ENCODE peak calls at places on chromosomes 16 and 17, in six cellular contexts. U, P, O, M, X and C are unnamed samples.

GRCh38 chr16:22318690-22319358 is 21.6 kb downstream of the POLR3E start:
- DNase-seq in P (peak), X (peak), U (no peak), O (peak), M (peak), C (no peak)

GRCh38 chr17:65785109-65785508 is 223.7 kb upstream of the AXIN2 start:
- DNase-seq in X (no peak), O (no peak), P (peak), U (peak), M (no peak), C (no peak)

GRCh38 chr17:8076502-8077266 is 10.8 kb downstream of the ALOX12B start:
- DNase-seq in P (no peak), O (no peak), M (no peak), X (no peak), U (no peak), C (no peak)

GRCh38 chr17:79840204-79840988 is 1.2 kb upstream of the CBX4 start:
- DNase-seq in X (peak), P (no peak), M (peak), O (no peak), U (no peak), C (no peak)

GRCh38 chr17:77535892-77536291 is 395.1 kb downstream of the SEC14L1 start:
- DNase-seq in U (no peak), P (no peak), X (no peak), O (peak), M (no peak), C (no peak)

GRCh38 chr16:12470311-12471229 is 333.1 kb downstream of the CPPED1 start:
- DNase-seq in O (no peak), X (no peak), P (no peak), U (no peak), M (no peak), C (no peak)

GRCh38 chr16:26963109-26963508 is 103.6 kb upstream of the C16orf82 start:
- DNase-seq in M (peak), U (peak), O (peak), P (peak), X (peak), C (no peak)

GRCh38 chr16:12010388-12011251 is 34.1 kb downstream of the SNX29 start:
- DNase-seq in P (no peak), X (no peak), M (no peak), O (no peak), U (no peak), C (no peak)

GRCh38 chr17:19911033-19911432 is 43.3 kb upstream of the ULK2 start:
- DNase-seq in U (no peak), P (no peak), M (no peak), O (no peak), X (no peak), C (no peak)

GRCh38 chr17:19344311-19345066 is 18.0 kb downstream of the B9D1 start:
- DNase-seq in X (no peak), M (no peak), O (no peak), P (no peak), U (no peak), C (no peak)

GRCh38 chr16:86222541-86222940 is 287.8 kb upstream of the FOXF1 start:
- DNase-seq in U (no peak), X (no peak), M (no peak), P (no peak), O (no peak), C (no peak)

GRCh38 chr17:35842239-35842638 is 26.5 kb downstream of the HEATR9 start:
- DNase-seq in X (no peak), M (no peak), O (no peak), U (no peak), P (no peak), C (no peak)

GRCh38 chr17:7588553-7589203 is 1.2 kb downstream of the SOX15 start:
- DNase-seq in P (no peak), M (no peak), O (no peak), X (peak), U (no peak), C (no peak)

GRCh38 chr17:50149099-50149424 is 1.4 kb downstream of the PPP1R9B start:
- DNase-seq in P (no peak), O (no peak), M (no peak), X (no peak), U (no peak), C (no peak)

GRCh38 chr17:83012873-83013778 is 66.3 kb upstream of the METRNL start:
- DNase-seq in X (peak), U (no peak), M (no peak), P (no peak), O (no peak), C (no peak)

GRCh38 chr16:67504190-67505021 is 21.1 kb upstream of the AGRP start:
- DNase-seq in M (no peak), P (peak), U (no peak), O (peak), X (no peak), C (no peak)

GRCh38 chr16:17803625-17804410 is 333.1 kb upstream of the XYLT1 start:
- DNase-seq in O (no peak), P (no peak), M (no peak), X (no peak), U (no peak), C (no peak)

GRCh38 chr17:78722101-78722761 is 59.8 kb downstream of the CYTH1 start:
- DNase-seq in X (peak), M (no peak), U (no peak), O (no peak), P (no peak), C (no peak)

GRCh38 chr16:89581861-89582563 is 6.5 kb downstream of the CPNE7 start:
- DNase-seq in U (no peak), O (no peak), P (peak), M (no peak), X (no peak), C (peak)
- TF ChIP-seq JUND in U (no peak), O (no peak), P (no peak), M (no peak), X (no peak), C (no peak)

GRCh38 chr16:71929048-71929447 is 33.7 kb downstream of the IST1 start:
- DNase-seq in O (no peak), U (no peak), X (no peak), P (no peak), M (no peak), C (no peak)
- TF ChIP-seq JUND in O (no peak), U (no peak), X (peak), P (no peak), M (no peak), C (no peak)

GRCh38 chr17:9792181-9792840 is 919 bp upstream of the DHRS7C start:
- DNase-seq in X (no peak), P (no peak), U (no peak), O (no peak), M (no peak), C (no peak)
- TF ChIP-seq JUND in X (no peak), P (no peak), U (no peak), O (no peak), M (no peak), C (no peak)

DNA sequence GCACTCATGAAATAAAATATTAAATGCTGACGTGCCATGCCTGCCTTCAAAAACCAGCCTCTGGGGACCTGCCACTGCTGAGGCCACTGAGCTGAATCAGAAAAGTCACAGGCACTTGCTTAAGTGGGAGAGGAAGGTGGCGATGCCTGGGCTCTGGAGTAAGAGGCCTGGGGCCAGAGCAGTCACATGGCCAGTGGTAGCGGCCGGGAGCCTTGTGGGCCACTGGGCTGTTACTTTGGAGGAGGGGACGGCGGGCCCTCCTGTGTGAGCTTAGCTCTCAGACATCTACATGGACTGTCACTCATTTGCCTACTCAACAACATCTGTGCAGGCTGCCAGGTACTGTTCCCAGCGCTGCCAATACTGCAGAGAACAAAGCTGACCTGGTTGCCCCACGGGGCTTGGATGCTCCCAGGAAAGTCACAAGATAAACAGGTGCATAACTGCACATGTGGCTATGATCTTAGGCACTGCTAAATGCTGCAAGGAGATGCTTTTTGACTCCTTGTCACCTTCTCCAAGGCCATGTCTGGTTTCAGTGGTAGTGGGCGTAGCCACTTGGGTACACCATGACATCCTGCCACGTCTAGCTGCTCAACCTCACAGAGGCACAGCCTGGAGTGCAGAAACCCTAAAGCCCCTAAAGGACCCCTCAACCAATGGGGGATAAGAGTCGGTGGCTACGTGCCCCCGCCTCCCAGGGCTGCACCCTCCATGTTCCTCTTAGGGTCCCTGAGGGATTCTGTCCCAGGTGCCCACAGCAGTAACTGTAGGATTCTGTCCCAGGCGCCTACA is 11.6 kb downstream of the COTL1 start:
- DNase-seq in X (no peak), M (no peak), P (no peak), O (no peak), U (no peak), C (no peak)
- TF ChIP-seq JUND in X (no peak), M (no peak), P (no peak), O (no peak), U (no peak), C (no peak)

GRCh38 chr17:4858880-4859260 is 25.7 kb downstream of the MINK1 start:
- DNase-seq in M (no peak), U (no peak), X (peak), O (no peak), P (no peak), C (peak)
- TF ChIP-seq JUND in M (no peak), U (no peak), X (no peak), O (no peak), P (no peak), C (no peak)

DNA sequence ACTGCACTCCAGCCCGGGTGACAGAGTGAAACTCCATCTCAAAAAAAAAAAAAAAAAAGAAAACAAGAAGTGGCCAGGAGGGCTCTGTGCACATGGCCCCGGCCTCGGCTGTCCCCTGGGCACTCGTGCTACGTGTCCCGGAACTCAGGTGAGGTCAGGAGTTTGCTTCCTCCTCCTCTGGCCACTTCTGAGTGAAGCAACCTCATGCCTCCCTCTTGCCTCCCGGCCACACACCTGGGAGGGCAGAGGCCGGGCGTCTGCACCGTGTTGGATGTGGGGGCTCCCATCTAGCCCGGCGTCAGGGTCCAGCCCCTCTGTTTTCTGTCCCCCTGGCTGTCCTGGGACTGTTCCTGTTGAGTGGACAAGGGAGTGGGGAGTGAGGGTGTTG is 22.2 kb downstream of the ASPSCR1 start:
- DNase-seq in O (no peak), P (peak), X (no peak), U (no peak), M (no peak), C (no peak)
- TF ChIP-seq JUND in O (no peak), P (no peak), X (no peak), U (no peak), M (no peak), C (no peak)

GRCh38 chr16:85017151-85017550 is 5.8 kb upstream of the ZDHHC7 start:
- DNase-seq in U (no peak), X (no peak), P (no peak), M (no peak), O (no peak), C (no peak)
- TF ChIP-seq JUND in U (no peak), X (peak), P (no peak), M (no peak), O (no peak), C (no peak)

GRCh38 chr17:43713494-43714162 is 45.0 kb downstream of the SOST start:
- DNase-seq in O (no peak), U (no peak), M (peak), X (peak), P (no peak), C (peak)
- TF ChIP-seq JUND in O (no peak), U (no peak), M (no peak), X (no peak), P (no peak), C (no peak)

GRCh38 chr16:29794231-29794710 is 3.7 kb downstream of the KIF22 start:
- DNase-seq in U (no peak), X (no peak), P (no peak), M (no peak), O (no peak), C (no peak)

GRCh38 chr16:29790183-29790948 is at the start of gene KIF22:
- DNase-seq in U (peak), P (peak), X (peak), O (peak), M (peak), C (peak)

GRCh38 chr16:29789775-29790182 is 772 bp upstream of the KIF22 start:
- DNase-seq in O (no peak), U (no peak), P (no peak), X (no peak), M (no peak), C (peak)

GRCh38 chr16:29791845-29792797 is 1.6 kb downstream of the KIF22 start:
- DNase-seq in X (no peak), U (no peak), P (no peak), M (no peak), O (no peak), C (no peak)

DNA sequence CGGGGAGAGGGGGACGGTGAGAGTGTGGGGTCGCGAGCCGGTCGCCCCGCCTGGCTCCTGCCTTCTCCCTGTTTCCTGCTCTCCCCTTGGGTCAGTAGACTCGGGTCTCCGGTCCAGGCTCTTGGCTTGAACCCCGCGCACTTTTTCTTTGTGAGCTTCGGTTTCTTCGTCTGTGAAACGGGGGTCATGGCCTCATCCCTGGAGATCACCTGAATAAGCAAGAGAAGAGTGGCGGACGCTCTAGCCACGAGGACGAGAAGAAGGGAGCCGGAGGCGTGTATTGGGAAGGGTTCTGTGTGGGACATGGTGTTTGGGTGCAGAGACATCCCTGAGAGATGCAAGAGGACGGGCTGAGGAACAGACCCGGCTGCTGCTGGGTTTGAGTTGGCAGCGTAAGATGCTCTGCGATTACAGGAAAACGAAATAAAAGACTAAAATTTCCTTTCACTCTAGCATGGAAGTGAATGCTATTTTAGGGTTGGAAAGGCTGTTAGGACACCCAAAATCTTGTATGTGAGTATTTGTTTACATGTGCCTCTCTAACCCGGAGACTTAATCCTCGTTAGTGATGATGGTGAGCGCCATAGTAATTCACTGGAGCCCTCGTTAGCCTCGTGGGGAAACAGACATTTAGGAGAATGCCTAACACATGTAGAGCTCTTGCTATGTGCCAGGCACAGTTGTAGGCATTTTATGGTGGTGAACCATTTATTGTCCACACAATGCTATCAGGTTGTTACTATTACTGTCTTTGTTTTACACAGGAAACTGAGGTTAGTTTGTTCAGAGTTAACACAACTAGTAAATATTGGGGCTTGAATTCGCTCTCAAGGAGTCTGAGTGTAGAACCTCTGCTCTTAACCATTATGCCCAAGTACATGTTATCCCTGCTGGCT is 646 bp downstream of the KIF22 start:
- DNase-seq in O (no peak), M (no peak), U (no peak), X (peak), P (no peak), C (peak)
- TF ChIP-seq JUND in O (no peak), M (no peak), U (no peak), X (no peak), P (no peak), C (no peak)

GRCh38 chr16:69112285-69113129 is 7.1 kb downstream of the HAS3 start:
- DNase-seq in O (peak), P (peak), U (no peak), X (peak), M (peak), C (peak)

GRCh38 chr16:69114976-69115355 is 9.5 kb downstream of the HAS3 start:
- DNase-seq in X (no peak), U (no peak), M (no peak), O (no peak), P (no peak), C (no peak)

GRCh38 chr16:69111831-69112230 is 6.4 kb downstream of the HAS3 start:
- DNase-seq in O (no peak), U (no peak), M (no peak), P (no peak), X (no peak), C (no peak)

GRCh38 chr16:69114346-69114975 is 9.0 kb downstream of the HAS3 start:
- DNase-seq in P (no peak), O (no peak), X (no peak), M (no peak), U (no peak), C (no peak)

DNA sequence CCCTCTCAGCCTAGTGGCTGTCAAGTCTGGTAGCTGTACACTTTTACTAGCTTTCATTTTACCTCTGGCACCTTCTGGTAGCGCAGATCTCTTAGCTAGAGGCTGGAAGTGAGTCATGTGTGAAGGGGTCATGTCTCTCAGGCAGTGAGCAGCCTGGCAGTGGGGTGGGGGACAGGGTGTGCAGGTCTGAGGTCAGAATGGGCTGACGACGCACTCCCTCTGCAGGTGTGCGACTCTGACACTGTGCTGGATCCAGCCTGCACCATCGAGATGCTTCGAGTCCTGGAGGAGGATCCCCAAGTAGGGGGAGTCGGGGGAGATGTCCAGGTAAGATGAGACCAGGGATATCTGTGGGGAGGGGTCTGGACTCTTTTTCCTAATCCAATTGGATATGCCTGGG is 7.8 kb downstream of the HAS3 start:
- DNase-seq in U (no peak), O (no peak), P (no peak), M (no peak), X (no peak), C (no peak)
- TF ChIP-seq JUND in U (no peak), O (no peak), P (no peak), M (no peak), X (no peak), C (no peak)